ENCODE peak calls at places on chromosome 10, in five cellular contexts. V is body of pancreas, C is breast epithelium, E is heart left ventricle, O is adrenal gland. B is an unnamed sample.

GRCh38 chr10:71801357-71801756 is 28.0 kb upstream of the VSIR start:
- DNase-seq in V (no peak), C (no peak), E (no peak), O (no peak), B (no peak)

GRCh38 chr10:28503114-28503513 is 29.8 kb upstream of the WAC start:
- DNase-seq in V (peak), C (peak), E (peak), O (no peak), B (peak)

GRCh38 chr10:17239671-17240460 is 11.8 kb downstream of the VIM start:
- DNase-seq in V (no peak), C (no peak), E (no peak), O (no peak), B (no peak)

GRCh38 chr10:66265398-66265797 is 660.4 kb upstream of the LRRTM3 start:
- DNase-seq in V (no peak), C (no peak), E (no peak), O (no peak), B (no peak)

GRCh38 chr10:91313761-91314520 is 93.5 kb downstream of the PCGF5 start:
- DNase-seq in V (no peak), C (no peak), E (no peak), O (no peak), B (no peak)

GRCh38 chr10:131574707-131575430 is 263.3 kb upstream of the TCERG1L start:
- DNase-seq in V (no peak), C (peak), E (no peak), O (no peak), B (no peak)

GRCh38 chr10:59706851-59707797 is 2.5 kb downstream of the SLC16A9 start:
- DNase-seq in V (no peak), C (no peak), E (no peak), O (no peak), B (no peak)

GRCh38 chr10:78524342-78524741 is 490.7 kb downstream of the RPS24 start:
- DNase-seq in V (no peak), C (no peak), E (no peak), O (no peak), B (no peak)

GRCh38 chr10:90125966-90126600 is 424.7 kb downstream of the KIF20B start:
- DNase-seq in V (no peak), C (no peak), E (no peak), O (no peak), B (no peak)

GRCh38 chr10:46556515-46557318 is at the start of gene GPRIN2:
- DNase-seq in V (peak), C (peak), E (peak), O (peak), B (no peak)
- TF ChIP-seq POLR2A in V (peak), C (no peak), E (no peak), O (no peak), B (no peak)

GRCh38 chr10:32331606-32332005 is 15.4 kb downstream of the EPC1 start:
- DNase-seq in V (no peak), C (no peak), E (no peak), O (no peak), B (no peak)

GRCh38 chr10:32329061-32329460 is 17.9 kb downstream of the EPC1 start:
- DNase-seq in V (no peak), C (no peak), E (no peak), O (no peak), B (no peak)

GRCh38 chr10:32328499-32328898 is 18.5 kb downstream of the EPC1 start:
- DNase-seq in V (no peak), C (no peak), E (no peak), O (no peak), B (no peak)

GRCh38 chr10:32333849-32334248 is 13.1 kb downstream of the EPC1 start:
- DNase-seq in V (no peak), C (no peak), E (no peak), O (no peak), B (no peak)

DNA sequence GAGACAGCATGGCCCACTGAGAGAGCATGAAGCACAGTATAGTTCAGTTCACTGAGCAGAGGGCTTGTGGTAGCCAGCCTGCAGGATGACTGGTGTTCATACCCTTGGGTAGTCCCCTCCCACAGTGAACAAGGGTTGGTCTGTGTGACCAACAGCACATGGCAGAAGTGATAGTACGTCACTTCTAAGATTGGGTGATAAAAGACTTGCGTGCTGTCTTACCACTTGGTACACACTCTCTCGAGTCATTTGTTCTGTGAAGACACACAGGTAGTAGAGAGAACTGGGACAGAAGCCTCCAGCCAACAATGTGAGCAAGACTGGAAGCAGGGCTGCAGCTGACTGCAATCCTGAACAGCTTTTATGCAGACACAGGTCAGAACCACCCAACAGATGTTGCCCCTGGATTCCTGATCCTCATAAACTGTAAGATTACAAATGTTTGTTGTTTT is 14.6 kb downstream of the EPC1 start:
- DNase-seq in V (peak), C (no peak), E (no peak), O (peak), B (no peak)
- TF ChIP-seq POLR2A in V (no peak), C (no peak), E (no peak), O (no peak), B (no peak)

GRCh38 chr10:119667562-119668328 is 16.6 kb downstream of the BAG3 start:
- DNase-seq in V (peak), C (peak), E (peak), O (peak), B (peak)
- TF ChIP-seq POLR2A in V (no peak), C (no peak), E (no peak), O (peak), B (no peak)

DNA sequence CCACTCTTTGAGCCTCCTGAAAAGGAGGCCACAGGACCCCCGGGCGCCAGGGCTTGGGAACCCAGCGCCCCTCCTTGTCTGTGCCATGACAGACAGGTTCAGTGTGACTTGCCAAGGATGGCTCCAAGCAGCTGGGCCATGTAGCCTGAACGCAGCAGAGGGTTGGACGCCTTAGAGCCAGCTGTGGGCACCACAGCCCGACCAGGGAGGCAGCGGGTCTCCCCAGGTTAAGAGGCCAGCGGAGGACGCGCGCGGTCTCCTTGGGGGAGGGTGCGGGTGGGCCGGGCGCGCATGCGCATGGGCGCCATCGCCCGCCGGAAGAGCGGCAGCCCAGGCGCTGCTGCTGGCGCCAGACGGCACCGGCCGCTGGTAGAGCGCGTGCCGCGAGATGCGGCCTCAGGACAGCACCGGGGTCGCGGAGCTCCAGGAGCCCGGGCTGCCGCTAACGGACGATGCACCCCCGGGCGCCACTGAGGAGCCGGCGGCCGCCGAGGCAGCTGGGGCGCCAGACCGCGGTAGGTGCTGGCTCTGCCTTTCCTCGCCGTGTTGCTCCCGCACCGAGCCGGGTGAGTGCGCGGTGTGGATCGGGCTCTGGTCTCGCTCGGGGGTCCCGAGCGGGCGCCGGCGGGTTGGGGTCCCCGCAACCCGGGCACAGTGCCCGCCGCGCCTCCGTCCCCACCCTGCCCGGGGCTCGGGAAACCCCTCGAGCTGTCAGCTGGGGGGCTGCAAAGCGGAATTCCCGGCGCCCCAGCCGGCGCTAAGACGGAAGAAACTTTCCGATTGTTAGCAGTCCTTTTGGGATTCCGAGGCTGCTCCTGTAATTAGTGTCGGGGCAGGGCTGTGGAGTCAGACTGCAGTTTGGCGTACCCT is at the start of gene SLC35G1:
- DNase-seq in V (peak), C (peak), E (peak), O (peak), B (peak)
- TF ChIP-seq POLR2A in V (peak), C (no peak), E (no peak), O (peak), B (peak)